ENCODE peak calls at places on chromosomes 2 and 18, in six cellular contexts. Z, D, O, S, M and X are unnamed samples.

GRCh38 chr2:20649586-20650375 is 1.1 kb downstream of the HS1BP3 start:
- DNase-seq in Z (no peak), M (no peak), D (no peak), O (no peak), S (no peak), X (no peak)

GRCh38 chr2:65551528-65551927 is 119.1 kb upstream of the SPRED2 start:
- DNase-seq in D (no peak), S (no peak), Z (no peak), O (no peak), M (no peak), X (no peak)

GRCh38 chr2:26043109-26043508 is 9.2 kb downstream of the RAB10 start:
- DNase-seq in O (no peak), S (no peak), Z (no peak), D (no peak), M (no peak), X (no peak)

GRCh38 chr2:152555048-152555447 is 162.2 kb downstream of the PRPF40A start:
- DNase-seq in D (no peak), O (no peak), M (no peak), Z (no peak), S (no peak), X (no peak)

GRCh38 chr2:220167956-220168355 is 540.5 kb downstream of the SLC4A3 start:
- DNase-seq in O (no peak), Z (no peak), S (no peak), D (no peak), M (no peak), X (no peak)

GRCh38 chr2:111071480-111072143 is 49.1 kb upstream of the BCL2L11 start:
- DNase-seq in D (peak; percentile 41), O (peak; percentile 18), S (no peak), M (peak; percentile 16), Z (peak; percentile 8), X (no peak)

GRCh38 chr2:107437807-107438206 is 388.9 kb upstream of the RGPD4 start:
- DNase-seq in D (no peak), Z (no peak), M (no peak), O (no peak), S (no peak), X (no peak)

GRCh38 chr18:67651438-67651837 is 134.9 kb upstream of the DSEL start:
- DNase-seq in O (no peak), Z (no peak), M (no peak), D (no peak), S (no peak), X (no peak)

GRCh38 chr2:44459754-44460153 is 98.0 kb downstream of the CAMKMT start:
- DNase-seq in Z (no peak), O (no peak), S (no peak), M (no peak), D (no peak), X (no peak)

GRCh38 chr18:26574958-26575864 is 26.9 kb upstream of the KCTD1 start:
- DNase-seq in O (no peak), D (peak; percentile 58), M (peak; percentile 31), Z (peak; percentile 64), S (peak; percentile 28), X (peak; percentile 55)

GRCh38 chr2:236982693-236983092 is 103.0 kb upstream of the COPS8 start:
- DNase-seq in S (no peak), M (no peak), Z (no peak), O (no peak), D (no peak), X (no peak)

GRCh38 chr2:109396338-109397180 is 217.2 kb downstream of the SEPTIN10 start:
- DNase-seq in Z (no peak), M (no peak), O (no peak), D (no peak), S (no peak), X (no peak)

GRCh38 chr2:190860985-190861721 is 19.5 kb upstream of the GLS start:
- DNase-seq in M (peak; percentile 22), D (no peak), O (no peak), Z (no peak), S (no peak), X (no peak)

GRCh38 chr2:109333414-109334194 is 204.6 kb downstream of the SH3RF3 start:
- DNase-seq in M (no peak), D (no peak), O (no peak), S (no peak), Z (peak; percentile 9), X (no peak)

GRCh38 chr18:62982600-62983251 is 267.4 kb downstream of the PHLPP1 start:
- DNase-seq in S (no peak), M (peak; percentile 36), D (peak; percentile 45), O (peak; percentile 11), Z (peak; percentile 27), X (peak; percentile 64)

GRCh38 chr2:177393381-177393780 is 808 bp downstream of the AGPS start:
- DNase-seq in D (no peak), Z (no peak), M (peak; percentile 10), S (no peak), O (no peak), X (no peak)

GRCh38 chr18:46412831-46413371 is 244.1 kb downstream of the LOXHD1 start:
- DNase-seq in Z (no peak), O (no peak), M (no peak), D (peak; percentile 65), S (no peak), X (no peak)

GRCh38 chr2:193695367-193695766 is 1500.6 kb upstream of the TMEFF2 start:
- DNase-seq in S (no peak), Z (no peak), D (no peak), O (no peak), M (no peak), X (no peak)

GRCh38 chr18:4450065-4450676 is 4.9 kb downstream of the DLGAP1 start:
- DNase-seq in O (no peak), S (no peak), D (no peak), M (no peak), Z (no peak), X (no peak)

GRCh38 chr18:22399949-22400348 is 17.8 kb downstream of the CTAGE1 start:
- DNase-seq in S (no peak), Z (no peak), D (peak; percentile 53), M (no peak), O (no peak), X (no peak)

GRCh38 chr2:24493713-24494112 is 2.7 kb downstream of the NCOA1 start:
- DNase-seq in S (no peak), O (no peak), M (no peak), Z (no peak), D (no peak), X (no peak)

GRCh38 chr18:26477828-26478466 is 70.4 kb downstream of the KCTD1 start:
- DNase-seq in Z (peak; percentile 65), D (no peak), M (no peak), S (no peak), O (no peak), X (no peak)

GRCh38 chr2:118530976-118531375 is 316.5 kb downstream of the EN1 start:
- DNase-seq in Z (no peak), S (no peak), O (no peak), M (no peak), D (no peak), X (no peak)

GRCh38 chr2:42234056-42234455 is 64.9 kb downstream of the EML4 start:
- DNase-seq in S (no peak), O (peak; percentile 73), Z (no peak), M (no peak), D (no peak), X (no peak)

GRCh38 chr2:98910349-98911125 is 25.5 kb downstream of the CRACDL start:
- DNase-seq in Z (no peak), D (no peak), O (no peak), M (no peak), S (no peak), X (peak; percentile 20)

GRCh38 chr18:59765343-59765742 is 68.1 kb upstream of the CCBE1 start:
- DNase-seq in Z (no peak), M (no peak), S (no peak), D (no peak), O (no peak), X (no peak)

GRCh38 chr18:59929621-59930295 is 30.0 kb downstream of the PMAIP1 start:
- DNase-seq in D (no peak), O (no peak), S (no peak), M (no peak), Z (no peak), X (no peak)

GRCh38 chr2:85064927-85065630 is 68.1 kb upstream of the TCF7L1 start:
- DNase-seq in O (no peak), D (no peak), Z (no peak), S (no peak), M (no peak), X (no peak)
- H3K27ac ChIP-seq in O (no peak overlapping the region), D (no peak overlapping the region), Z (no peak overlapping the region), S (no peak overlapping the region), M (no peak overlapping the region), X (no peak overlapping the region)

GRCh38 chr18:41996020-41996419 is 41.0 kb downstream of the PIK3C3 start:
- DNase-seq in S (no peak), Z (no peak), M (no peak), D (no peak), O (no peak), X (no peak)

GRCh38 chr18:41992698-41993097 is 37.7 kb downstream of the PIK3C3 start:
- DNase-seq in D (no peak), Z (no peak), M (no peak), S (no peak), O (no peak), X (no peak)

GRCh38 chr18:41989508-41989907 is 34.5 kb downstream of the PIK3C3 start:
- DNase-seq in Z (no peak), M (no peak), O (no peak), D (no peak), S (no peak), X (no peak)

GRCh38 chr18:41993151-41993550 is 38.1 kb downstream of the PIK3C3 start:
- DNase-seq in D (no peak), O (no peak), S (no peak), Z (no peak), M (no peak), X (no peak)

DNA sequence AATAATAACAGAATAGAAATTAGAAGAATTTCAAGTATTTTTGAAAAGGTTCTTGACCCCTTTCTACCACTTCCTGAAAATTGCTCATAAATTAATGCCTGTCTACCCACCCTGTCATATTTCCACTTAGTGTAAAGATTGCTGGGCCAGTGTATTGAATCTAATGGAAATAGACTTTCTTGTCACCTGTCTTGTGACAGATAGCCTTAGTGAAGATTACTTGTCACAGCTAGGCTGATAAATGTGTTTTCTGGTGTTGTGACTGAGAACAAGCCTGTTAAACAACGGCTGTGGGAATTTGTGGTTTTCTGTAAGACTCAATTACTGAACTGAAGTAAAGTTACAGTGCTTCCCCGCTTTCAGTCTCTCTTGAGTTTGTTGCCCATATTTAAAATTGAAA is 37.0 kb downstream of the PIK3C3 start:
- DNase-seq in D (no peak), Z (no peak), O (no peak), M (no peak), S (no peak), X (no peak)
- H3K27ac ChIP-seq in D (no peak overlapping the region), Z (no peak overlapping the region), O (no peak overlapping the region), M (no peak overlapping the region), S (no peak overlapping the region), X (no peak overlapping the region)

DNA sequence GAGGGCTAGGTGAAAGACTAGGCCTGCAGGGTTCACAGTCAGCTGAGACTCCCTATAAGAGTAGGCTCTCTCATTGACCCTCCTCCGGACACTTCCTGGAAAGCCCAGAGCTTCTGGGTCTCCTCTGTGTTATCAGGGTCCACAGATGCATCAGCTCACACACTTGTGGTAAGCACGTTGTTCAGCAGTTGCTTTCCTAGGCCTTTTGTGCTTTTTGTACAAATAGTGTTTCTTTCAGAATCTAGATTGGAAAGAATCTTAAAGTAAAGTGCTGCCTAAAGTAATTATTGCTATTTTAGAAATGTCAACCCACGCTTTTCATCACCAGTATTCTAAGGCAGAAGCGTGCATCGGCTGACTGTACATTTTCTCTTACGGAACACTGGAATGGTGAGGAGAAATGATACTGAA is 15.5 kb downstream of the SLC9A2 start:
- DNase-seq in D (no peak), O (no peak), Z (no peak), S (no peak), M (no peak), X (no peak)
- H3K27ac ChIP-seq in D (no peak overlapping the region), O (no peak overlapping the region), Z (no peak overlapping the region), S (no peak overlapping the region), M (no peak overlapping the region), X (no peak overlapping the region)

GRCh38 chr2:231124833-231125232 is at the start of gene HTR2B:
- DNase-seq in D (no peak), S (no peak), O (no peak), Z (no peak), M (no peak), X (no peak)
- H3K27ac ChIP-seq in D (no peak within 1 kb of the TSS), S (peak within 1 kb of the TSS; percentile 5), O (no peak within 1 kb of the TSS), Z (no peak within 1 kb of the TSS), M (peak within 1 kb of the TSS; percentile 6), X (peak within 1 kb of the TSS; percentile 31)